ENCODE peak calls at places on chromosomes 11 and 22, in five cellular contexts. One of them, this sample, is unnamed.

GRCh38 chr11:108643974-108644373 is 20.9 kb upstream of the DDX10 start:
- DNase-seq in tibial nerve: no peak
- DNase-seq in ovary: no peak
- DNase-seq in HepG2: no peak
- DNase-seq in transverse colon: no peak
- DNase-seq in this sample: no peak

GRCh38 chr11:129383060-129383459 is 7.4 kb downstream of the BARX2 start:
- DNase-seq in HepG2: no peak
- DNase-seq in tibial nerve: no peak
- DNase-seq in transverse colon: no peak
- DNase-seq in ovary: no peak
- DNase-seq in this sample: no peak

GRCh38 chr11:9831122-9831521 is 167.2 kb downstream of the SWAP70 start:
- DNase-seq in ovary: no peak
- DNase-seq in transverse colon: no peak
- DNase-seq in tibial nerve: no peak
- DNase-seq in HepG2: no peak
- DNase-seq in this sample: no peak

GRCh38 chr11:134932761-134933160 is 520.7 kb upstream of the B3GAT1 start:
- DNase-seq in HepG2: no peak
- DNase-seq in tibial nerve: no peak
- DNase-seq in transverse colon: no peak
- DNase-seq in ovary: no peak
- DNase-seq in this sample: no peak

GRCh38 chr22:25488244-25489020 is 76.0 kb upstream of the GRK3 start:
- DNase-seq in transverse colon: peak; percentile 41
- DNase-seq in ovary: peak; percentile 79
- DNase-seq in HepG2: peak; percentile 52
- DNase-seq in tibial nerve: peak; percentile 17
- DNase-seq in this sample: no peak

GRCh38 chr11:47355283-47356128 is 3.0 kb upstream of the MYBPC3 start:
- DNase-seq in ovary: peak; percentile 97
- DNase-seq in tibial nerve: peak; percentile 89
- DNase-seq in HepG2: peak; percentile 86
- DNase-seq in transverse colon: peak; percentile 97
- DNase-seq in this sample: peak; percentile 97

GRCh38 chr22:36331306-36331911 is 56.4 kb downstream of the MYH9 start:
- DNase-seq in HepG2: peak; percentile 75
- DNase-seq in ovary: no peak
- DNase-seq in transverse colon: peak; percentile 84
- DNase-seq in tibial nerve: no peak
- DNase-seq in this sample: peak; percentile 96

GRCh38 chr11:113289341-113290187 is 24.8 kb upstream of the TTC12 start:
- DNase-seq in transverse colon: peak; percentile 62
- DNase-seq in tibial nerve: peak; percentile 31
- DNase-seq in HepG2: peak; percentile 21
- DNase-seq in ovary: peak; percentile 82
- DNase-seq in this sample: peak; percentile 80

GRCh38 chr11:106495046-106495445 is 417.6 kb downstream of the AASDHPPT start:
- DNase-seq in tibial nerve: no peak
- DNase-seq in HepG2: no peak
- DNase-seq in ovary: no peak
- DNase-seq in transverse colon: no peak
- DNase-seq in this sample: no peak

GRCh38 chr11:15665368-15665871 is 550.7 kb downstream of the INSC start:
- DNase-seq in transverse colon: peak; percentile 14
- DNase-seq in HepG2: peak; percentile 19
- DNase-seq in ovary: no peak
- DNase-seq in tibial nerve: no peak
- DNase-seq in this sample: no peak

GRCh38 chr11:44711113-44711512 is 15.6 kb upstream of the TSPAN18 start:
- DNase-seq in transverse colon: no peak
- DNase-seq in HepG2: no peak
- DNase-seq in ovary: no peak
- DNase-seq in tibial nerve: no peak
- DNase-seq in this sample: no peak

GRCh38 chr22:48340727-48341709 is 1486.7 kb downstream of the BRD1 start:
- DNase-seq in ovary: peak; percentile 55
- DNase-seq in transverse colon: no peak
- DNase-seq in HepG2: no peak
- DNase-seq in tibial nerve: no peak
- DNase-seq in this sample: peak; percentile 41

GRCh38 chr22:44033689-44034088 is 9.6 kb downstream of the PARVB start:
- DNase-seq in transverse colon: no peak
- DNase-seq in tibial nerve: no peak
- DNase-seq in HepG2: no peak
- DNase-seq in ovary: no peak
- DNase-seq in this sample: no peak

GRCh38 chr22:43002198-43002577 is 12.8 kb downstream of the PACSIN2 start:
- DNase-seq in transverse colon: no peak
- DNase-seq in HepG2: no peak
- DNase-seq in tibial nerve: no peak
- DNase-seq in ovary: no peak
- DNase-seq in this sample: peak; percentile 8

DNA sequence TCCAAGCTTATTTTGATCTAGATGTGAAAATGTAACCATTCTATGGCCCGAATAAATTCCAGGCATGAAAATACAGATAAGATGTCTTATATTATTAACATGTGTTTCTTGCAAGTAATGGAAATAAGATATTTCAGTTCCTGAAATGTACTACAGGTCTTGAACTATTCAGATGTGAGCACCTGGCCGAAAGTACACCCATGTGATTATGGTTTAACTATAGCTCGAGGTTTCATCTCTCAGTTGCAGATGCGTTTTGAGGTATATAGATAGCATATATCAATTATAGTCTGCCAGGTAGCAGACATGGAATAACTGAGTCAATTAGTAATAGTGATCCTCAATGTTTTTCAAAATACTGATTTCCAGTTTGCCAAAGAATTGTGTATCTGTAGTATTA is 68.3 kb downstream of the DDIAS start:
- DNase-seq in ovary: no peak
- DNase-seq in transverse colon: no peak
- DNase-seq in tibial nerve: no peak
- DNase-seq in HepG2: no peak
- DNase-seq in this sample: no peak
- TF ChIP-seq EP300 in ovary: no peak
- TF ChIP-seq EP300 in transverse colon: no peak
- TF ChIP-seq EP300 in tibial nerve: no peak
- TF ChIP-seq EP300 in HepG2: no peak
- TF ChIP-seq EP300 in this sample: no peak

GRCh38 chr11:17351171-17351509 is 460 bp upstream of the NCR3LG1 start:
- DNase-seq in ovary: no peak
- DNase-seq in tibial nerve: no peak
- DNase-seq in transverse colon: no peak
- DNase-seq in HepG2: no peak
- DNase-seq in this sample: no peak
- H3K27me3 ChIP-seq in ovary: no peaks in the 10 kb centered on the region
- H3K27me3 ChIP-seq in tibial nerve: no peaks in the 10 kb centered on the region
- H3K27me3 ChIP-seq in transverse colon: no peaks in the 10 kb centered on the region
- H3K27me3 ChIP-seq in HepG2: peaks cover 4% of the 10 kb centered on the region
- H3K27me3 ChIP-seq in this sample: no peaks in the 10 kb centered on the region

DNA sequence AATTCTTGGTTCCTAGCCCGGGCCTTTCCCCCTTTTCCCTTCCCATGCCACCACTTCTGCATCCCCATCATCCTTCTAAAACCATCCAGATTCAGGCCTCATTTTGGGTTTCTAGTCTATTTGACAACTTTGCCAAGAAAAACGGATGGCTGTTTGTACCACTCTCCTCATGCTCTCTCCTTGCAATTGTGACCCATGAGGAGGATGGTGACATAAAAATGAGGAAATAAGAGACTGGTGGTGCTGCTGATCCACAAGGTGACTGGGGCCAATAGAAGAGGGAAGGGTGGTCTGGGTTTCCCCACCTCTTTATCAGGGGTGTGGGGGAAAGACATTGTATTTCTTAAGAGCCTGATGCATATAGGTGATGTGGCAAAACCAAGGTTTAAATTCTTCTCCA is 1.0 kb downstream of the MS4A4A start:
- DNase-seq in transverse colon: no peak
- DNase-seq in HepG2: no peak
- DNase-seq in tibial nerve: no peak
- DNase-seq in ovary: no peak
- DNase-seq in this sample: no peak
- H3K4me3 ChIP-seq in transverse colon: no peak overlapping the region
- H3K4me3 ChIP-seq in HepG2: no peak overlapping the region
- H3K4me3 ChIP-seq in tibial nerve: no peak overlapping the region
- H3K4me3 ChIP-seq in ovary: no peak overlapping the region
- H3K4me3 ChIP-seq in this sample: peak overlapping the region; percentile 0

GRCh38 chr11:28819741-28820140 is 711.6 kb downstream of the METTL15 start:
- DNase-seq in ovary: no peak
- DNase-seq in HepG2: no peak
- DNase-seq in transverse colon: no peak
- DNase-seq in tibial nerve: no peak
- DNase-seq in this sample: no peak
- TF ChIP-seq EP300 in ovary: no peak
- TF ChIP-seq EP300 in HepG2: no peak
- TF ChIP-seq EP300 in transverse colon: no peak
- TF ChIP-seq EP300 in tibial nerve: no peak
- TF ChIP-seq EP300 in this sample: no peak

DNA sequence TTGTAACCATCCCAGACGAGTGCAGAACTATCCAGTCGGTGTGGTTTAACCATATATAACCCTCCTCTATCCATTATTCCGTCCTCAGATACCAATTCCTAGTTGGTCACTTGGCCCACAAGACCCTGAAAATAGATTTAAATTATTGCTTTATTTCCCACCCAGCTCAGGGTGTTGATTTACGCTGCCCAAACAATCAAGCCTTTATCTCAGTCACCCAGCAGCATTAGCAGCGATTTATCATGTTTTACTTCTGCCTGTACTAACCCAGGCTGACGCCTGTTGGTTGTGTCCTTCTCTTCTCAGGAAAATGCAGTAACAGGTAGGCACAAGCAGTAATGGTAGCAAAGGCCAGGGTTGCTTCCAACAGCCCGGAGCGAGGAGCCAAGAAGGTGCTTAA is 81.2 kb downstream of the DSCAML1 start:
- DNase-seq in tibial nerve: no peak
- DNase-seq in ovary: no peak
- DNase-seq in transverse colon: no peak
- DNase-seq in HepG2: no peak
- DNase-seq in this sample: no peak
- H3K27me3 ChIP-seq in tibial nerve: no peaks in the 10 kb centered on the region
- H3K27me3 ChIP-seq in ovary: no peaks in the 10 kb centered on the region
- H3K27me3 ChIP-seq in transverse colon: no peaks in the 10 kb centered on the region
- H3K27me3 ChIP-seq in HepG2: peaks cover 10% of the 10 kb centered on the region
- H3K27me3 ChIP-seq in this sample: no peaks in the 10 kb centered on the region

GRCh38 chr11:469684-470667 is 19.9 kb downstream of the PTDSS2 start:
- DNase-seq in transverse colon: peak; percentile 62
- DNase-seq in ovary: peak; percentile 80
- DNase-seq in tibial nerve: peak; percentile 35
- DNase-seq in HepG2: peak; percentile 83
- DNase-seq in this sample: peak; percentile 89
- H3K4me3 ChIP-seq in transverse colon: no peak overlapping the region
- H3K4me3 ChIP-seq in ovary: peak overlapping the region; percentile 2
- H3K4me3 ChIP-seq in tibial nerve: no peak overlapping the region
- H3K4me3 ChIP-seq in HepG2: peak overlapping the region; percentile 71
- H3K4me3 ChIP-seq in this sample: peak overlapping the region; percentile 37

GRCh38 chr11:7986768-7987559 is at the start of gene EIF3F:
- DNase-seq in HepG2: peak; percentile 99
- DNase-seq in transverse colon: peak; percentile 92
- DNase-seq in ovary: peak; percentile 89
- DNase-seq in tibial nerve: peak; percentile 79
- DNase-seq in this sample: peak; percentile 97
- TF ChIP-seq EP300 in HepG2: peak; percentile 16
- TF ChIP-seq EP300 in transverse colon: no peak
- TF ChIP-seq EP300 in ovary: no peak
- TF ChIP-seq EP300 in tibial nerve: peak; percentile 94
- TF ChIP-seq EP300 in this sample: no peak

DNA sequence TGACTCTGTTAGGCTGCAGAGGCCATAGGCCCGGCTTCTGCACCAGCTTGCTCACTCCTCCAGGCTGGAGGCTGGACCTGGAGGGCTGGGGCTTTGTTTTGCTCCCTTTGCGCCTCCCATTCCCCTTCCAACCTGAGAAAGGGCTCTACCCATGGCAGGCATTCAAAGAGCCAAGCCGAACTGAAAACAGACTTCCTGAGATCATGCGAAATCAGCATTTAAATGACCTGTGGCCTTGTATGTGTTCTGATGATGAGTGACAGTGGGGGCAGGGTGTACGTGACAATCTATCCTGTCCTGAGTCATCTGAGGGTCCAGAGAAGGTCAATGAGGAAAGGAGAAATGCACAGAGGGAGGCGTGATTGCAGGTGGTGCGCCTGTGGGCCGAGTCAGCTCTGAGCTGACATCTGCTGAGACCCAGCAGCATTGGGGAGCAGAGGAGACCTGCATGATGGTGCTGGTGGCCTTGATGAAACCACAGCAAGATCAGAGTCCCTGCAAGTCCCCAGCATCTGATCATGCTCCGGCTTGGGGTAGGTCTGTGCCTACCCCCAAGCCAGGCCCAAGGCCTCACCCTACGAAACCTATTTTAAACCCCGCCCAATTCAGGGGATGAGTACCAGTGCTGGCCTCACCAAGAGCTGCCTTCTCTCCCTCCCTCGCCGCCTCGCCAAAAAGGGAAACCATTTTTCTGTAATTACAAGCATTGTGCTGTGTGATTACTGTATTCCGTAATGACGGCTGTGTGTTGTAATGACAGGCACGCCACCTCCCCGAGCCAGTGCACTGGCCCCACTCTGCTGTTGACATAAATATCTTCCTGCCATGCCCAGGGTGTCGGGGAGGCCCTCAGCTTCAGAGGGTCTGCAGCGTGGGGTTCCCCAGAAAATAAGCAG is 95.2 kb upstream of the ANO1 start:
- DNase-seq in transverse colon: no peak
- DNase-seq in HepG2: no peak
- DNase-seq in tibial nerve: no peak
- DNase-seq in ovary: no peak
- DNase-seq in this sample: no peak
- H3K27me3 ChIP-seq in transverse colon: peaks cover 67% of the 10 kb centered on the region
- H3K27me3 ChIP-seq in HepG2: peaks cover 85% of the 10 kb centered on the region
- H3K27me3 ChIP-seq in tibial nerve: no peaks in the 10 kb centered on the region
- H3K27me3 ChIP-seq in ovary: no peaks in the 10 kb centered on the region
- H3K27me3 ChIP-seq in this sample: peaks cover 12% of the 10 kb centered on the region

DNA sequence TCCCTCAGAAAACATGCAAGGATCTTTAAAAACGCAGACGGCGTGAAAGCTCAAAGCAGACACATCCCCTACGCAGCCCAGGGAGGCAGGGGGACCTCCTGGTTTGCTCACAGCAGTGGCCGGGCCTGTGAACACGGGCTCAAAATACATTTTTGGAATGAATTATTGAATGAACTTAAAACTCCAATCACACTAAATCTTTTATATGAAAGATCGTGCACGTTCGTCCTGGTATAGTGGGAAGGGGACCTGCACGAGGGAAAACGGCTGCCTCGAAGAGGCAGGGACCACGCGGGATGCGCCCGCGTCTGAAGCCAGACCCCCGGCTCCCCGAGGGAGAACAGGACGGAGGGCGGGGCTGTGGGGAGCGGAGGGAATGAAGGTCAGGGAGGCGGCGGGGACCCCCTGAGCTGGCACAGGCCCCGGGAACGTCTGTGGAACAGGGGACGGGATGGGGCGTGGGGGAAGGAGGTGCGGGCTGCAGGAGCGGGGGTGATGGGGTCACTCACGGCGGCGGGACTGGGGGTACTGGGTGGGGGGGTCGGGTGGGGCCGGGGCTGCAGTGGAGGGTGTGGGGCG is 1.3 kb upstream of the PANX2 start:
- DNase-seq in transverse colon: no peak
- DNase-seq in HepG2: no peak
- DNase-seq in ovary: peak; percentile 47
- DNase-seq in tibial nerve: no peak
- DNase-seq in this sample: peak; percentile 56
- H3K4me3 ChIP-seq in transverse colon: no peak overlapping the region
- H3K4me3 ChIP-seq in HepG2: peak overlapping the region; percentile 64
- H3K4me3 ChIP-seq in ovary: peak overlapping the region; percentile 34
- H3K4me3 ChIP-seq in tibial nerve: no peak overlapping the region
- H3K4me3 ChIP-seq in this sample: peak overlapping the region; percentile 53

This sample was measured in sigmoid colon.